ENCODE peak calls at places on chromosomes 3 and 15, in four cellular contexts. One of them, this sample, is unnamed.

GRCh38 chr15:48063411-48063985 is 57.3 kb upstream of the SLC24A5 start:
- DNase-seq in HS-27A: no peak
- DNase-seq in AG04449: no peak
- DNase-seq in sciatic nerve: no peak
- DNase-seq in this sample: no peak

GRCh38 chr15:68578175-68578959 is 426 bp upstream of the CORO2B start:
- DNase-seq in HS-27A: peak; percentile 50
- DNase-seq in AG04449: no peak
- DNase-seq in sciatic nerve: peak; percentile 86
- DNase-seq in this sample: peak; percentile 10

GRCh38 chr15:96362001-96362758 is 31.7 kb downstream of the NR2F2 start:
- DNase-seq in HS-27A: no peak
- DNase-seq in AG04449: no peak
- DNase-seq in sciatic nerve: no peak
- DNase-seq in this sample: no peak

GRCh38 chr3:112362221-112362620 is 29.3 kb downstream of the CD200 start:
- DNase-seq in HS-27A: no peak
- DNase-seq in AG04449: no peak
- DNase-seq in sciatic nerve: no peak
- DNase-seq in this sample: no peak

GRCh38 chr3:10223676-10224639 is 24.3 kb upstream of the TATDN2 start:
- DNase-seq in HS-27A: no peak
- DNase-seq in AG04449: no peak
- DNase-seq in sciatic nerve: no peak
- DNase-seq in this sample: no peak

GRCh38 chr3:138174421-138175122 is at the start of gene DBR1:
- DNase-seq in HS-27A: peak; percentile 76
- DNase-seq in AG04449: no peak
- DNase-seq in sciatic nerve: peak; percentile 85
- DNase-seq in this sample: peak; percentile 29

GRCh38 chr15:75109021-75109690 is 85.8 kb downstream of the PPCDC start:
- DNase-seq in HS-27A: no peak
- DNase-seq in AG04449: no peak
- DNase-seq in sciatic nerve: no peak
- DNase-seq in this sample: no peak

GRCh38 chr3:158313344-158313927 is 203.5 kb downstream of the RSRC1 start:
- DNase-seq in HS-27A: peak; percentile 7
- DNase-seq in AG04449: no peak
- DNase-seq in sciatic nerve: no peak
- DNase-seq in this sample: no peak

GRCh38 chr3:43710607-43711006 is 19.9 kb downstream of the ABHD5 start:
- DNase-seq in HS-27A: no peak
- DNase-seq in AG04449: no peak
- DNase-seq in sciatic nerve: no peak
- DNase-seq in this sample: no peak

GRCh38 chr15:52912172-52912571 is 122.0 kb upstream of the ONECUT1 start:
- DNase-seq in HS-27A: no peak
- DNase-seq in AG04449: no peak
- DNase-seq in sciatic nerve: no peak
- DNase-seq in this sample: no peak

GRCh38 chr3:73635254-73635653 is 10.5 kb upstream of the PDZRN3 start:
- DNase-seq in HS-27A: no peak
- DNase-seq in AG04449: no peak
- DNase-seq in sciatic nerve: no peak
- DNase-seq in this sample: no peak

GRCh38 chr15:67198157-67198754 is 56.2 kb downstream of the AAGAB start:
- DNase-seq in HS-27A: no peak
- DNase-seq in AG04449: no peak
- DNase-seq in sciatic nerve: no peak
- DNase-seq in this sample: no peak

GRCh38 chr3:190709351-190709773 is 153.1 kb downstream of the GMNC start:
- DNase-seq in HS-27A: no peak
- DNase-seq in AG04449: no peak
- DNase-seq in sciatic nerve: no peak
- DNase-seq in this sample: peak; percentile 32

GRCh38 chr3:44241706-44242105 is at the start of gene TOPAZ1:
- DNase-seq in HS-27A: no peak
- DNase-seq in AG04449: no peak
- DNase-seq in sciatic nerve: no peak
- DNase-seq in this sample: no peak

GRCh38 chr15:81516461-81516860 is 142.4 kb upstream of the TMC3 start:
- DNase-seq in HS-27A: no peak
- DNase-seq in AG04449: no peak
- DNase-seq in sciatic nerve: no peak
- DNase-seq in this sample: peak; percentile 14

GRCh38 chr3:175573226-175573625 is 714.1 kb downstream of the NAALADL2 start:
- DNase-seq in HS-27A: no peak
- DNase-seq in AG04449: no peak
- DNase-seq in sciatic nerve: no peak
- DNase-seq in this sample: peak; percentile 18

GRCh38 chr3:184506579-184506978 is 55.0 kb upstream of the EPHB3 start:
- DNase-seq in HS-27A: no peak
- DNase-seq in AG04449: no peak
- DNase-seq in sciatic nerve: no peak
- DNase-seq in this sample: peak; percentile 46

GRCh38 chr3:78497025-78497424 is 1270.8 kb downstream of the ROBO1 start:
- DNase-seq in HS-27A: no peak
- DNase-seq in AG04449: no peak
- DNase-seq in sciatic nerve: no peak
- DNase-seq in this sample: no peak

GRCh38 chr15:65245096-65245849 is 34.0 kb upstream of the CILP start:
- DNase-seq in HS-27A: no peak
- DNase-seq in AG04449: no peak
- DNase-seq in sciatic nerve: no peak
- DNase-seq in this sample: peak; percentile 21

GRCh38 chr3:16378920-16379319 is 113.9 kb downstream of the OXNAD1 start:
- DNase-seq in HS-27A: no peak
- DNase-seq in AG04449: no peak
- DNase-seq in sciatic nerve: no peak
- DNase-seq in this sample: no peak

GRCh38 chr3:134495980-134496379 is 10.1 kb downstream of the CEP63 start:
- DNase-seq in HS-27A: no peak
- DNase-seq in AG04449: no peak
- DNase-seq in sciatic nerve: no peak
- DNase-seq in this sample: no peak

GRCh38 chr3:101519685-101520365 is 6.8 kb upstream of the SENP7 start:
- DNase-seq in HS-27A: no peak
- DNase-seq in AG04449: no peak
- DNase-seq in sciatic nerve: no peak
- DNase-seq in this sample: no peak

This sample was measured in AG09309.